ENCODE peak calls at places on chromosomes 5 and 9, in nine cellular contexts. One of them, this sample, is unnamed.

GRCh38 chr5:145811834-145812625 is 23.1 kb downstream of the PRELID2 start:
- DNase-seq in HL-60: no peak
- DNase-seq in foreskin fibroblast: peak; percentile 47
- DNase-seq in HFFc6: peak; percentile 63
- DNase-seq in HFF-Myc: no peak
- DNase-seq in kidney: no peak
- DNase-seq in endodermal cell: no peak
- DNase-seq in upper lobe of right lung: no peak
- DNase-seq in heart left ventricle: no peak
- DNase-seq in this sample: no peak

GRCh38 chr5:42994285-42995151 is 45.6 kb downstream of the ANXA2R start:
- DNase-seq in endodermal cell: peak; percentile 96
- DNase-seq in HFF-Myc: peak; percentile 80
- DNase-seq in foreskin fibroblast: peak; percentile 88
- DNase-seq in HL-60: peak; percentile 76
- DNase-seq in HFFc6: peak; percentile 92
- DNase-seq in kidney: peak; percentile 92
- DNase-seq in upper lobe of right lung: peak; percentile 87
- DNase-seq in heart left ventricle: peak; percentile 92
- DNase-seq in this sample: no peak

GRCh38 chr5:166768536-166768935 is 1522.9 kb upstream of the WWC1 start:
- DNase-seq in endodermal cell: no peak
- DNase-seq in HFFc6: no peak
- DNase-seq in HL-60: no peak
- DNase-seq in heart left ventricle: no peak
- DNase-seq in foreskin fibroblast: peak; percentile 23
- DNase-seq in kidney: no peak
- DNase-seq in HFF-Myc: no peak
- DNase-seq in upper lobe of right lung: no peak
- DNase-seq in this sample: no peak

GRCh38 chr5:56668996-56669395 is 146.4 kb upstream of the MAP3K1 start:
- DNase-seq in heart left ventricle: no peak
- DNase-seq in HFFc6: no peak
- DNase-seq in endodermal cell: no peak
- DNase-seq in HL-60: no peak
- DNase-seq in upper lobe of right lung: no peak
- DNase-seq in HFF-Myc: no peak
- DNase-seq in kidney: no peak
- DNase-seq in foreskin fibroblast: no peak
- DNase-seq in this sample: no peak

GRCh38 chr5:150503977-150504620 is 3.8 kb upstream of the NDST1 start:
- DNase-seq in endodermal cell: no peak
- DNase-seq in HFF-Myc: no peak
- DNase-seq in HL-60: no peak
- DNase-seq in HFFc6: no peak
- DNase-seq in heart left ventricle: no peak
- DNase-seq in kidney: peak; percentile 83
- DNase-seq in foreskin fibroblast: peak; percentile 26
- DNase-seq in upper lobe of right lung: peak; percentile 92
- DNase-seq in this sample: no peak

GRCh38 chr9:130118841-130119520 is 53.2 kb upstream of the NCS1 start:
- DNase-seq in upper lobe of right lung: no peak
- DNase-seq in endodermal cell: peak; percentile 81
- DNase-seq in HL-60: no peak
- DNase-seq in foreskin fibroblast: no peak
- DNase-seq in heart left ventricle: no peak
- DNase-seq in HFFc6: no peak
- DNase-seq in kidney: peak; percentile 91
- DNase-seq in HFF-Myc: no peak
- DNase-seq in this sample: no peak

GRCh38 chr5:101142102-101142501 is 239.0 kb upstream of the ST8SIA4 start:
- DNase-seq in upper lobe of right lung: no peak
- DNase-seq in heart left ventricle: no peak
- DNase-seq in HFF-Myc: no peak
- DNase-seq in foreskin fibroblast: no peak
- DNase-seq in HL-60: no peak
- DNase-seq in kidney: no peak
- DNase-seq in HFFc6: no peak
- DNase-seq in endodermal cell: no peak
- DNase-seq in this sample: no peak

GRCh38 chr5:180824630-180825476 is 22.2 kb upstream of the MGAT1 start:
- DNase-seq in kidney: peak; percentile 60
- DNase-seq in HFF-Myc: no peak
- DNase-seq in endodermal cell: no peak
- DNase-seq in foreskin fibroblast: no peak
- DNase-seq in upper lobe of right lung: no peak
- DNase-seq in HL-60: no peak
- DNase-seq in heart left ventricle: no peak
- DNase-seq in HFFc6: no peak
- DNase-seq in this sample: no peak

GRCh38 chr9:98191615-98192502 is 578 bp downstream of the CORO2A start:
- DNase-seq in upper lobe of right lung: peak; percentile 86
- DNase-seq in HFFc6: no peak
- DNase-seq in foreskin fibroblast: no peak
- DNase-seq in heart left ventricle: no peak
- DNase-seq in HL-60: peak; percentile 44
- DNase-seq in kidney: peak; percentile 84
- DNase-seq in HFF-Myc: no peak
- DNase-seq in endodermal cell: peak; percentile 84
- DNase-seq in this sample: peak; percentile 90

GRCh38 chr5:142674438-142675210 is 11.3 kb downstream of the FGF1 start:
- DNase-seq in endodermal cell: peak; percentile 37
- DNase-seq in kidney: no peak
- DNase-seq in HFFc6: peak; percentile 67
- DNase-seq in HL-60: no peak
- DNase-seq in HFF-Myc: peak; percentile 67
- DNase-seq in foreskin fibroblast: peak; percentile 87
- DNase-seq in heart left ventricle: no peak
- DNase-seq in upper lobe of right lung: no peak
- DNase-seq in this sample: no peak

GRCh38 chr9:136312436-136312835 is 8.5 kb upstream of the CCDC187 start:
- DNase-seq in HL-60: no peak
- DNase-seq in heart left ventricle: no peak
- DNase-seq in foreskin fibroblast: peak; percentile 45
- DNase-seq in endodermal cell: no peak
- DNase-seq in upper lobe of right lung: no peak
- DNase-seq in kidney: peak; percentile 63
- DNase-seq in HFF-Myc: no peak
- DNase-seq in HFFc6: no peak
- DNase-seq in this sample: no peak

GRCh38 chr5:159047081-159047480 is 52.6 kb downstream of the EBF1 start:
- DNase-seq in HFFc6: no peak
- DNase-seq in heart left ventricle: no peak
- DNase-seq in endodermal cell: no peak
- DNase-seq in upper lobe of right lung: no peak
- DNase-seq in foreskin fibroblast: no peak
- DNase-seq in kidney: no peak
- DNase-seq in HL-60: no peak
- DNase-seq in HFF-Myc: no peak
- DNase-seq in this sample: no peak

GRCh38 chr5:159049844-159050318 is 49.8 kb downstream of the EBF1 start:
- DNase-seq in HL-60: no peak
- DNase-seq in HFF-Myc: no peak
- DNase-seq in upper lobe of right lung: no peak
- DNase-seq in kidney: no peak
- DNase-seq in foreskin fibroblast: peak; percentile 43
- DNase-seq in endodermal cell: no peak
- DNase-seq in heart left ventricle: no peak
- DNase-seq in HFFc6: no peak
- DNase-seq in this sample: no peak

GRCh38 chr5:159050408-159051091 is 49.2 kb downstream of the EBF1 start:
- DNase-seq in kidney: peak; percentile 37
- DNase-seq in HFF-Myc: no peak
- DNase-seq in HFFc6: no peak
- DNase-seq in endodermal cell: peak; percentile 72
- DNase-seq in HL-60: no peak
- DNase-seq in heart left ventricle: no peak
- DNase-seq in upper lobe of right lung: no peak
- DNase-seq in foreskin fibroblast: peak; percentile 73
- DNase-seq in this sample: no peak

GRCh38 chr5:159045165-159045811 is 54.4 kb downstream of the EBF1 start:
- DNase-seq in upper lobe of right lung: no peak
- DNase-seq in kidney: no peak
- DNase-seq in heart left ventricle: no peak
- DNase-seq in HL-60: no peak
- DNase-seq in endodermal cell: no peak
- DNase-seq in HFF-Myc: no peak
- DNase-seq in foreskin fibroblast: no peak
- DNase-seq in HFFc6: no peak
- DNase-seq in this sample: no peak

GRCh38 chr5:159048298-159048697 is 51.4 kb downstream of the EBF1 start:
- DNase-seq in upper lobe of right lung: no peak
- DNase-seq in HFFc6: no peak
- DNase-seq in foreskin fibroblast: no peak
- DNase-seq in endodermal cell: no peak
- DNase-seq in HL-60: no peak
- DNase-seq in kidney: no peak
- DNase-seq in HFF-Myc: no peak
- DNase-seq in heart left ventricle: no peak
- DNase-seq in this sample: no peak
- TF ChIP-seq CTCF in upper lobe of right lung: no peak
- TF ChIP-seq CTCF in HFFc6: no peak
- TF ChIP-seq CTCF in foreskin fibroblast: no peak
- TF ChIP-seq CTCF in endodermal cell: peak; percentile 53
- TF ChIP-seq CTCF in HL-60: no peak
- TF ChIP-seq CTCF in kidney: no peak
- TF ChIP-seq CTCF in HFF-Myc: no peak
- TF ChIP-seq CTCF in heart left ventricle: no peak
- TF ChIP-seq CTCF in this sample: no peak

DNA sequence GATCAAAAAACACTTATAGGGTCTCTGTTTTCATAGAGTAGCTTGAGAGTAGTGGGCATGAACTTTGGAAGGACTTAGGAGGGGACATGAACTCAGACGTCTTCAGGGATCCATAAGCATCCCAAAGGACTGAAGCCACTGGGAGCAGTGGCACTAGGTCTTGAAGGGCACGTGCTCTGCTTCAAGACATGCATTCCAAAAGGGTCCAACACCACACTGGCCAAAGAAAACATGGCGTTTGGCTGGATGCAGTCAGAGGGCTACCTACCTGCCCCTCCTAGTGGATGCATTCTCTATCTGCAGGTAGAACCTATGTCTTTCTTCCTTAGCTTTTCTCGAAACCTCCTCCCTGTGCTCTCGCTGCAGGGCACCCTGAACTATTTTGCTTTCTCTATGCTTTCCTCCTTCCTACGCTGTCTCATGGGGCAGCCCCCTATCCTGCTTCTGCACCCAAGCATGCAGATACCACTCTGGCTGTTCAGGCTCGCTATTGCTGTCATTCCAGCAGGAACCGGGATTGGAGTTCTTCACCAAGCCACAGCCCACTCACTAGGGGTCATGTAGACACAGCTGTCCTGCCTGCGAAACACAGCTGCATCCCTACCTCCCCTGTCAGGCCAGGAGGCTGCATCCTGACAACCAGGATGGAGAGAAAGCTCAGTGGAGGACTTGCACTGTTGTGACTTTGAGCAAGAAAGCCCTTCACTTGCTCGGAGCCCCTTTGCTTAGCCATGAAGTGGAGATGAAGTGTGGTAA is 11.9 kb downstream of the FAM240B start:
- DNase-seq in foreskin fibroblast: no peak
- DNase-seq in kidney: no peak
- DNase-seq in heart left ventricle: no peak
- DNase-seq in HL-60: no peak
- DNase-seq in upper lobe of right lung: no peak
- DNase-seq in endodermal cell: peak; percentile 78
- DNase-seq in HFFc6: no peak
- DNase-seq in HFF-Myc: no peak
- DNase-seq in this sample: no peak
- TF ChIP-seq CTCF in foreskin fibroblast: no peak
- TF ChIP-seq CTCF in kidney: no peak
- TF ChIP-seq CTCF in heart left ventricle: no peak
- TF ChIP-seq CTCF in HL-60: peak; percentile 10
- TF ChIP-seq CTCF in upper lobe of right lung: peak; percentile 18
- TF ChIP-seq CTCF in endodermal cell: peak; percentile 80
- TF ChIP-seq CTCF in HFFc6: peak; percentile 12
- TF ChIP-seq CTCF in HFF-Myc: peak; percentile 42
- TF ChIP-seq CTCF in this sample: peak; percentile 54

DNA sequence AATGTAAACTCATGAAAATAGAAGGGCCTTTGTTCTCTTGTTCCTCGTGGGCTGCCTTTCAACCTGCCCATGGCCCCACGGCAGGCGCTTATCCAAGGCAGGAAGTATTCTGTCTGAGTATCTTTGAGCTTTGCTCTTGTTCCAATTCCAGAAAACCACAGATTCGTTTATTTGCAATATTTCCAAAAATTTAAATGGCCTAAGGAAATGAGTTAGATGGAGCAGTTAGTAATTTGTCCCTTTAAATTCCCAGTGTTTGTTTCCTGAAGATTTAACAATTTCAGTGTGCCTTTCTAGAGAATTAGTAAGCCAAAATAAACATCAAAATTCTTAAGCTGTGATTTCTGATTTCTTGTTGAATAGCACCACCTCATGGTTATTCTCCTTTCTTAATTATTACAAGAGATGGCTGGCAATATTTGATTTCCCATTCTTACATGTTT is 299.4 kb upstream of the RASA1 start:
- DNase-seq in HFFc6: peak; percentile 71
- DNase-seq in heart left ventricle: peak; percentile 53
- DNase-seq in upper lobe of right lung: no peak
- DNase-seq in HFF-Myc: no peak
- DNase-seq in foreskin fibroblast: peak; percentile 15
- DNase-seq in kidney: no peak
- DNase-seq in endodermal cell: peak; percentile 48
- DNase-seq in HL-60: no peak
- DNase-seq in this sample: no peak
- TF ChIP-seq CTCF in HFFc6: peak; percentile 85
- TF ChIP-seq CTCF in heart left ventricle: peak; percentile 57
- TF ChIP-seq CTCF in upper lobe of right lung: peak; percentile 39
- TF ChIP-seq CTCF in HFF-Myc: peak; percentile 2
- TF ChIP-seq CTCF in foreskin fibroblast: peak; percentile 23
- TF ChIP-seq CTCF in kidney: peak; percentile 21
- TF ChIP-seq CTCF in endodermal cell: peak; percentile 78
- TF ChIP-seq CTCF in HL-60: no peak
- TF ChIP-seq CTCF in this sample: peak; percentile 85

GRCh38 chr5:122776143-122776542 is 1.3 kb downstream of the SNX2 start:
- DNase-seq in HL-60: no peak
- DNase-seq in heart left ventricle: no peak
- DNase-seq in upper lobe of right lung: no peak
- DNase-seq in HFFc6: no peak
- DNase-seq in kidney: no peak
- DNase-seq in endodermal cell: no peak
- DNase-seq in foreskin fibroblast: no peak
- DNase-seq in HFF-Myc: no peak
- DNase-seq in this sample: no peak

GRCh38 chr5:122774519-122774860 is 390 bp upstream of the SNX2 start:
- DNase-seq in foreskin fibroblast: no peak
- DNase-seq in kidney: no peak
- DNase-seq in HL-60: no peak
- DNase-seq in heart left ventricle: no peak
- DNase-seq in endodermal cell: no peak
- DNase-seq in HFFc6: no peak
- DNase-seq in HFF-Myc: no peak
- DNase-seq in upper lobe of right lung: no peak
- DNase-seq in this sample: no peak

GRCh38 chr5:122773615-122774014 is 1.3 kb upstream of the SNX2 start:
- DNase-seq in upper lobe of right lung: no peak
- DNase-seq in HL-60: peak; percentile 40
- DNase-seq in foreskin fibroblast: no peak
- DNase-seq in HFFc6: no peak
- DNase-seq in HFF-Myc: no peak
- DNase-seq in endodermal cell: no peak
- DNase-seq in kidney: no peak
- DNase-seq in heart left ventricle: no peak
- DNase-seq in this sample: no peak

GRCh38 chr5:122775713-122776084 is 819 bp downstream of the SNX2 start:
- DNase-seq in upper lobe of right lung: no peak
- DNase-seq in kidney: no peak
- DNase-seq in HFFc6: peak; percentile 15
- DNase-seq in heart left ventricle: no peak
- DNase-seq in HFF-Myc: no peak
- DNase-seq in HL-60: no peak
- DNase-seq in endodermal cell: no peak
- DNase-seq in foreskin fibroblast: no peak
- DNase-seq in this sample: no peak

GRCh38 chr5:122774861-122775712 is at the start of gene SNX2:
- DNase-seq in HFFc6: peak; percentile 71
- DNase-seq in HL-60: peak; percentile 38
- DNase-seq in upper lobe of right lung: peak; percentile 97
- DNase-seq in endodermal cell: peak; percentile 97
- DNase-seq in kidney: peak; percentile 97
- DNase-seq in foreskin fibroblast: peak; percentile 86
- DNase-seq in heart left ventricle: peak; percentile 98
- DNase-seq in HFF-Myc: peak; percentile 27
- DNase-seq in this sample: peak; percentile 96
- TF ChIP-seq CTCF in HFFc6: peak; percentile 53
- TF ChIP-seq CTCF in HL-60: no peak
- TF ChIP-seq CTCF in upper lobe of right lung: peak; percentile 15
- TF ChIP-seq CTCF in endodermal cell: peak; percentile 62
- TF ChIP-seq CTCF in kidney: peak; percentile 6
- TF ChIP-seq CTCF in foreskin fibroblast: no peak
- TF ChIP-seq CTCF in heart left ventricle: no peak
- TF ChIP-seq CTCF in HFF-Myc: no peak
- TF ChIP-seq CTCF in this sample: peak; percentile 57